ENCODE peak calls at places on chromosomes 4 and X, in six cellular contexts. P is A549; S is HL-60; A is AG09319; T is stimulated activated CD4-positive, alpha-beta T cell treated with anti-CD3 and anti-CD28 coated beads, Interleukin-4, amount 100 ng/mL, for 1 hour; Y is activated CD4-positive, alpha-beta T cell treated with anti-CD3 and anti-CD28 coated beads for 48 hours. L is an unnamed sample.

GRCh38 chr4:53962516-53963225 is 101.7 kb downstream of the CHIC2 start:
- DNase-seq in S (no peak), P (no peak), T (no peak), Y (no peak), A (no peak), L (peak; percentile 11)

GRCh38 chrX:69222103-69223090 is 57.1 kb upstream of the PJA1 start:
- DNase-seq in T (peak; percentile 74), S (peak; percentile 17), P (peak; percentile 66), Y (peak; percentile 80), A (peak; percentile 25), L (peak; percentile 54)

GRCh38 chr4:55175779-55176231 is 50.4 kb upstream of the KDR start:
- DNase-seq in A (no peak), Y (no peak), S (no peak), T (no peak), P (peak; percentile 1), L (peak; percentile 15)

GRCh38 chr4:37891221-37892159 is 606 bp downstream of the TBC1D1 start:
- DNase-seq in S (peak; percentile 24), T (peak; percentile 63), Y (peak; percentile 68), A (no peak), P (no peak), L (no peak)

GRCh38 chrX:104288269-104288668 is 33.5 kb upstream of the ESX1 start:
- DNase-seq in T (no peak), P (no peak), Y (no peak), A (no peak), S (no peak), L (no peak)

GRCh38 chr4:40842318-40842717 is 92.6 kb downstream of the NSUN7 start:
- DNase-seq in T (no peak), Y (no peak), P (no peak), A (no peak), S (no peak), L (no peak)

GRCh38 chr4:102317459-102317858 is 27.8 kb downstream of the SLC39A8 start:
- DNase-seq in S (no peak), P (no peak), T (no peak), Y (no peak), A (no peak), L (no peak)

GRCh38 chr4:165810726-165811125 is 62.3 kb upstream of the TLL1 start:
- DNase-seq in S (no peak), T (no peak), A (no peak), Y (no peak), P (no peak), L (peak; percentile 7)

GRCh38 chr4:5638316-5638715 is 70.0 kb downstream of the EVC2 start:
- DNase-seq in P (peak; percentile 37), A (no peak), S (no peak), T (no peak), Y (no peak), L (peak; percentile 10)

L was measured in H54.